ENCODE peak calls at places on chromosomes 5 and 9, in four cellular contexts. D is SW 1271; M is stimulated activated CD4-positive, alpha-beta T cell treated with anti-CD3 and anti-CD28 coated beads, Interleukin-4, amount 100 ng/mL, for 48 hours; E is mammary epithelial cell. C is an unnamed sample.

GRCh38 chr5:96931605-96932004 is 4.3 kb upstream of the LNPEP start:
- DNase-seq in D (no peak), E (no peak), M (no peak), C (no peak)

GRCh38 chr5:174991807-174992308 is 267.5 kb downstream of the MSX2 start:
- DNase-seq in M (no peak), E (no peak), D (no peak), C (no peak)

GRCh38 chr5:151222769-151223446 is 984 bp downstream of the CCDC69 start:
- DNase-seq in M (peak; percentile 33), D (no peak), E (no peak), C (no peak)

GRCh38 chr9:114126247-114127060 is 27.4 kb upstream of the KIF12 start:
- DNase-seq in E (no peak), D (no peak), M (no peak), C (no peak)

GRCh38 chr5:125011982-125012381 is 265.5 kb upstream of the ZNF608 start:
- DNase-seq in M (no peak), D (no peak), E (no peak), C (no peak)

GRCh38 chr5:157516626-157517325 is 56.8 kb downstream of the NIPAL4 start:
- DNase-seq in E (peak; percentile 55), M (no peak), D (no peak), C (peak; percentile 52)

GRCh38 chr5:137320056-137321045 is 178.8 kb downstream of the SPOCK1 start:
- DNase-seq in E (peak; percentile 66), D (no peak), M (no peak), C (peak; percentile 39)

GRCh38 chr5:112931473-112931872 is 9.4 kb upstream of the REEP5 start:
- DNase-seq in M (no peak), D (no peak), E (no peak), C (no peak)

GRCh38 chr9:119556129-119556875 is 187.1 kb upstream of the BRINP1 start:
- DNase-seq in D (no peak), E (peak; percentile 47), M (peak; percentile 37), C (peak; percentile 54)

GRCh38 chr5:74141053-74141452 is 499.5 kb downstream of the ENC1 start:
- DNase-seq in M (no peak), E (peak; percentile 62), D (no peak), C (no peak)

GRCh38 chr9:110160163-110160562 is 47.8 kb downstream of the C9orf152 start:
- DNase-seq in D (no peak), E (no peak), M (no peak), C (no peak)

GRCh38 chr5:1800470-1801060 is 642 bp upstream of the NDUFS6 start:
- DNase-seq in M (no peak), D (no peak), E (no peak), C (no peak)

GRCh38 chr5:142831019-142831403 is 60.8 kb downstream of the ARHGAP26 start:
- DNase-seq in E (no peak), M (no peak), D (no peak), C (no peak)

GRCh38 chr5:112479418-112479817 is 60.3 kb upstream of the EPB41L4A start:
- DNase-seq in D (no peak), M (no peak), E (peak; percentile 84), C (peak; percentile 51)

GRCh38 chr5:93930098-93930497 is 188.7 kb upstream of the POU5F2 start:
- DNase-seq in D (no peak), M (no peak), E (no peak), C (no peak)

GRCh38 chr9:93118863-93119702 is 15.0 kb downstream of the NINJ1 start:
- DNase-seq in M (no peak), E (no peak), D (no peak), C (no peak)

GRCh38 chr5:79143684-79144379 is 32.2 kb downstream of the BHMT start:
- DNase-seq in M (no peak), D (no peak), E (peak; percentile 78), C (peak; percentile 87)

GRCh38 chr5:143551765-143552164 is 148.3 kb upstream of the NR3C1 start:
- DNase-seq in M (no peak), E (no peak), D (no peak), C (no peak)

GRCh38 chr9:124779368-124780059 is 2.6 kb downstream of the OLFML2A start:
- DNase-seq in E (peak; percentile 90), D (no peak), M (no peak), C (peak; percentile 77)

GRCh38 chr9:92098638-92099037 is 16.6 kb downstream of the SPTLC1 start:
- DNase-seq in M (no peak), E (no peak), D (no peak), C (no peak)

GRCh38 chr5:170636836-170637477 is 133.1 kb downstream of the KCNIP1 start:
- DNase-seq in M (no peak), E (no peak), D (no peak), C (no peak)

GRCh38 chr5:140710899-140711552 is 10.8 kb downstream of the ZMAT2 start:
- DNase-seq in E (peak; percentile 97), M (peak; percentile 80), D (peak; percentile 97), C (peak; percentile 97)

GRCh38 chr9:100092066-100092465 is 6.7 kb downstream of the ERP44 start:
- DNase-seq in E (no peak), M (no peak), D (no peak), C (no peak)

GRCh38 chr5:73946278-73946677 is 320.3 kb downstream of the ARHGEF28 start:
- DNase-seq in M (no peak), E (no peak), D (no peak), C (no peak)

GRCh38 chr5:148961261-148962199 is 101.3 kb downstream of the SH3TC2 start:
- DNase-seq in D (no peak), E (no peak), M (no peak), C (peak; percentile 76)

GRCh38 chr9:18397076-18397475 is 76.9 kb upstream of the ADAMTSL1 start:
- DNase-seq in E (no peak), D (no peak), M (no peak), C (no peak)

GRCh38 chr9:72954431-72955420 is 1.9 kb upstream of the ALDH1A1 start:
- DNase-seq in M (no peak), E (no peak), D (no peak), C (no peak)

GRCh38 chr5:42993516-42994284 is 46.4 kb downstream of the ANXA2R start:
- DNase-seq in D (no peak), E (no peak), M (no peak), C (no peak)

GRCh38 chr5:149857499-149857898 is 87.1 kb downstream of the PDE6A start:
- DNase-seq in D (no peak), E (peak; percentile 85), M (no peak), C (no peak)

GRCh38 chr9:2023532-2023931 is 8.4 kb downstream of the SMARCA2 start:
- DNase-seq in D (no peak), E (no peak), M (no peak), C (no peak)

GRCh38 chr9:91419222-91420191 is 4.1 kb downstream of the NFIL3 start:
- DNase-seq in D (peak; percentile 60), E (peak; percentile 90), M (no peak), C (peak; percentile 53)

GRCh38 chr5:169265888-169266287 is 35.1 kb downstream of the SLIT3 start:
- DNase-seq in D (no peak), M (no peak), E (peak; percentile 10), C (no peak)

GRCh38 chr5:179110528-179110927 is 50.4 kb downstream of the ZNF354C start:
- DNase-seq in E (no peak), D (no peak), M (no peak), C (no peak)

GRCh38 chr5:151755383-151755782 is 3.0 kb downstream of the ATOX1 start:
- DNase-seq in E (no peak), D (no peak), M (no peak), C (no peak)

GRCh38 chr9:99299214-99300102 is 77.4 kb downstream of the SEC61B start:
- DNase-seq in M (no peak), D (no peak), E (peak; percentile 56), C (no peak)

GRCh38 chr5:54895816-54896341 is 89.5 kb downstream of the ESM1 start:
- DNase-seq in D (no peak), M (no peak), E (peak; percentile 42), C (peak; percentile 7)

GRCh38 chr9:121499427-121500164 is at the start of gene GGTA1:
- DNase-seq in D (no peak), E (peak; percentile 50), M (no peak), C (no peak)